ENCODE peak calls at places on chromosomes 6 and 20, in eight cellular contexts. One of them, this sample, is unnamed.

GRCh38 chr20:48384147-48384818 is 443.5 kb downstream of the PREX1 start:
- DNase-seq in aorta: no peak
- DNase-seq in AG08395: no peak
- DNase-seq in progenitor cell of endocrine pancreas: no peak
- DNase-seq in T-helper 2 cell: no peak
- DNase-seq in ACHN: peak; percentile 4
- DNase-seq in stimulated activated naive CD8-positive, alpha-beta T cell treated with anti-CD3 and anti-CD28 coated beads, Interleukin-15, Interleukin-2, amounts not matched to agents 100 U/mL and 50 U/mL, for 24 hours: peak; percentile 38
- DNase-seq in activated naive CD8-positive, alpha-beta T cell treated with anti-CD3 and anti-CD28 coated beads, Interleukin-2, amount 50 U/mL, for 16 hours: no peak
- DNase-seq in this sample: no peak

GRCh38 chr20:8166730-8167129 is 34.7 kb downstream of the PLCB1 start:
- DNase-seq in activated naive CD8-positive, alpha-beta T cell treated with anti-CD3 and anti-CD28 coated beads, Interleukin-2, amount 50 U/mL, for 16 hours: no peak
- DNase-seq in stimulated activated naive CD8-positive, alpha-beta T cell treated with anti-CD3 and anti-CD28 coated beads, Interleukin-15, Interleukin-2, amounts not matched to agents 100 U/mL and 50 U/mL, for 24 hours: no peak
- DNase-seq in AG08395: no peak
- DNase-seq in T-helper 2 cell: no peak
- DNase-seq in ACHN: no peak
- DNase-seq in aorta: no peak
- DNase-seq in progenitor cell of endocrine pancreas: no peak
- DNase-seq in this sample: no peak

GRCh38 chr20:56371977-56372376 is 13.2 kb downstream of the FAM210B start:
- DNase-seq in progenitor cell of endocrine pancreas: no peak
- DNase-seq in activated naive CD8-positive, alpha-beta T cell treated with anti-CD3 and anti-CD28 coated beads, Interleukin-2, amount 50 U/mL, for 16 hours: no peak
- DNase-seq in stimulated activated naive CD8-positive, alpha-beta T cell treated with anti-CD3 and anti-CD28 coated beads, Interleukin-15, Interleukin-2, amounts not matched to agents 100 U/mL and 50 U/mL, for 24 hours: no peak
- DNase-seq in ACHN: no peak
- DNase-seq in AG08395: no peak
- DNase-seq in aorta: no peak
- DNase-seq in T-helper 2 cell: no peak
- DNase-seq in this sample: no peak

GRCh38 chr6:144373195-144373594 is 88.1 kb downstream of the UTRN start:
- DNase-seq in T-helper 2 cell: no peak
- DNase-seq in stimulated activated naive CD8-positive, alpha-beta T cell treated with anti-CD3 and anti-CD28 coated beads, Interleukin-15, Interleukin-2, amounts not matched to agents 100 U/mL and 50 U/mL, for 24 hours: no peak
- DNase-seq in AG08395: no peak
- DNase-seq in aorta: no peak
- DNase-seq in progenitor cell of endocrine pancreas: no peak
- DNase-seq in activated naive CD8-positive, alpha-beta T cell treated with anti-CD3 and anti-CD28 coated beads, Interleukin-2, amount 50 U/mL, for 16 hours: no peak
- DNase-seq in ACHN: no peak
- DNase-seq in this sample: no peak

GRCh38 chr6:119340766-119341487 is 8.6 kb downstream of the MAN1A1 start:
- DNase-seq in activated naive CD8-positive, alpha-beta T cell treated with anti-CD3 and anti-CD28 coated beads, Interleukin-2, amount 50 U/mL, for 16 hours: no peak
- DNase-seq in T-helper 2 cell: no peak
- DNase-seq in ACHN: no peak
- DNase-seq in stimulated activated naive CD8-positive, alpha-beta T cell treated with anti-CD3 and anti-CD28 coated beads, Interleukin-15, Interleukin-2, amounts not matched to agents 100 U/mL and 50 U/mL, for 24 hours: no peak
- DNase-seq in progenitor cell of endocrine pancreas: no peak
- DNase-seq in AG08395: no peak
- DNase-seq in aorta: no peak
- DNase-seq in this sample: peak; percentile 29

GRCh38 chr6:14316911-14317535 is 199.5 kb downstream of the CD83 start:
- DNase-seq in AG08395: no peak
- DNase-seq in ACHN: no peak
- DNase-seq in stimulated activated naive CD8-positive, alpha-beta T cell treated with anti-CD3 and anti-CD28 coated beads, Interleukin-15, Interleukin-2, amounts not matched to agents 100 U/mL and 50 U/mL, for 24 hours: peak; percentile 14
- DNase-seq in progenitor cell of endocrine pancreas: no peak
- DNase-seq in T-helper 2 cell: no peak
- DNase-seq in activated naive CD8-positive, alpha-beta T cell treated with anti-CD3 and anti-CD28 coated beads, Interleukin-2, amount 50 U/mL, for 16 hours: no peak
- DNase-seq in aorta: no peak
- DNase-seq in this sample: peak; percentile 44

GRCh38 chr20:24052599-24053275 is 64.2 kb upstream of the GGTLC1 start:
- DNase-seq in T-helper 2 cell: no peak
- DNase-seq in activated naive CD8-positive, alpha-beta T cell treated with anti-CD3 and anti-CD28 coated beads, Interleukin-2, amount 50 U/mL, for 16 hours: no peak
- DNase-seq in aorta: no peak
- DNase-seq in AG08395: no peak
- DNase-seq in progenitor cell of endocrine pancreas: no peak
- DNase-seq in ACHN: no peak
- DNase-seq in stimulated activated naive CD8-positive, alpha-beta T cell treated with anti-CD3 and anti-CD28 coated beads, Interleukin-15, Interleukin-2, amounts not matched to agents 100 U/mL and 50 U/mL, for 24 hours: no peak
- DNase-seq in this sample: no peak

GRCh38 chr6:42136508-42137191 is 5.8 kb downstream of the C6orf132 start:
- DNase-seq in activated naive CD8-positive, alpha-beta T cell treated with anti-CD3 and anti-CD28 coated beads, Interleukin-2, amount 50 U/mL, for 16 hours: no peak
- DNase-seq in T-helper 2 cell: no peak
- DNase-seq in ACHN: peak; percentile 71
- DNase-seq in AG08395: peak; percentile 73
- DNase-seq in stimulated activated naive CD8-positive, alpha-beta T cell treated with anti-CD3 and anti-CD28 coated beads, Interleukin-15, Interleukin-2, amounts not matched to agents 100 U/mL and 50 U/mL, for 24 hours: peak; percentile 62
- DNase-seq in aorta: no peak
- DNase-seq in progenitor cell of endocrine pancreas: no peak
- DNase-seq in this sample: peak; percentile 24

GRCh38 chr20:44072381-44072780 is 114.6 kb downstream of the JPH2 start:
- DNase-seq in aorta: no peak
- DNase-seq in AG08395: no peak
- DNase-seq in stimulated activated naive CD8-positive, alpha-beta T cell treated with anti-CD3 and anti-CD28 coated beads, Interleukin-15, Interleukin-2, amounts not matched to agents 100 U/mL and 50 U/mL, for 24 hours: no peak
- DNase-seq in T-helper 2 cell: no peak
- DNase-seq in ACHN: no peak
- DNase-seq in progenitor cell of endocrine pancreas: peak; percentile 1
- DNase-seq in activated naive CD8-positive, alpha-beta T cell treated with anti-CD3 and anti-CD28 coated beads, Interleukin-2, amount 50 U/mL, for 16 hours: no peak
- DNase-seq in this sample: no peak

GRCh38 chr6:56683882-56684281 is 41.2 kb upstream of the DST start:
- DNase-seq in T-helper 2 cell: no peak
- DNase-seq in stimulated activated naive CD8-positive, alpha-beta T cell treated with anti-CD3 and anti-CD28 coated beads, Interleukin-15, Interleukin-2, amounts not matched to agents 100 U/mL and 50 U/mL, for 24 hours: no peak
- DNase-seq in ACHN: peak; percentile 29
- DNase-seq in progenitor cell of endocrine pancreas: no peak
- DNase-seq in aorta: no peak
- DNase-seq in activated naive CD8-positive, alpha-beta T cell treated with anti-CD3 and anti-CD28 coated beads, Interleukin-2, amount 50 U/mL, for 16 hours: no peak
- DNase-seq in AG08395: peak; percentile 78
- DNase-seq in this sample: peak; percentile 45

GRCh38 chr6:2232445-2232844 is 13.0 kb downstream of the GMDS start:
- DNase-seq in AG08395: no peak
- DNase-seq in T-helper 2 cell: no peak
- DNase-seq in activated naive CD8-positive, alpha-beta T cell treated with anti-CD3 and anti-CD28 coated beads, Interleukin-2, amount 50 U/mL, for 16 hours: no peak
- DNase-seq in progenitor cell of endocrine pancreas: no peak
- DNase-seq in aorta: no peak
- DNase-seq in ACHN: no peak
- DNase-seq in stimulated activated naive CD8-positive, alpha-beta T cell treated with anti-CD3 and anti-CD28 coated beads, Interleukin-15, Interleukin-2, amounts not matched to agents 100 U/mL and 50 U/mL, for 24 hours: no peak
- DNase-seq in this sample: no peak

GRCh38 chr6:21033575-21034026 is 499.3 kb downstream of the CDKAL1 start:
- DNase-seq in activated naive CD8-positive, alpha-beta T cell treated with anti-CD3 and anti-CD28 coated beads, Interleukin-2, amount 50 U/mL, for 16 hours: no peak
- DNase-seq in stimulated activated naive CD8-positive, alpha-beta T cell treated with anti-CD3 and anti-CD28 coated beads, Interleukin-15, Interleukin-2, amounts not matched to agents 100 U/mL and 50 U/mL, for 24 hours: no peak
- DNase-seq in ACHN: no peak
- DNase-seq in progenitor cell of endocrine pancreas: no peak
- DNase-seq in aorta: peak; percentile 65
- DNase-seq in AG08395: peak; percentile 82
- DNase-seq in T-helper 2 cell: no peak
- DNase-seq in this sample: peak; percentile 28

GRCh38 chr20:59015812-59016711 is 3.2 kb upstream of the TUBB1 start:
- DNase-seq in stimulated activated naive CD8-positive, alpha-beta T cell treated with anti-CD3 and anti-CD28 coated beads, Interleukin-15, Interleukin-2, amounts not matched to agents 100 U/mL and 50 U/mL, for 24 hours: no peak
- DNase-seq in activated naive CD8-positive, alpha-beta T cell treated with anti-CD3 and anti-CD28 coated beads, Interleukin-2, amount 50 U/mL, for 16 hours: no peak
- DNase-seq in progenitor cell of endocrine pancreas: no peak
- DNase-seq in aorta: peak; percentile 35
- DNase-seq in ACHN: no peak
- DNase-seq in T-helper 2 cell: no peak
- DNase-seq in AG08395: no peak
- DNase-seq in this sample: no peak

GRCh38 chr6:101365181-101365580 is 28.3 kb upstream of the GRIK2 start:
- DNase-seq in progenitor cell of endocrine pancreas: no peak
- DNase-seq in activated naive CD8-positive, alpha-beta T cell treated with anti-CD3 and anti-CD28 coated beads, Interleukin-2, amount 50 U/mL, for 16 hours: no peak
- DNase-seq in T-helper 2 cell: no peak
- DNase-seq in AG08395: no peak
- DNase-seq in aorta: no peak
- DNase-seq in ACHN: no peak
- DNase-seq in stimulated activated naive CD8-positive, alpha-beta T cell treated with anti-CD3 and anti-CD28 coated beads, Interleukin-15, Interleukin-2, amounts not matched to agents 100 U/mL and 50 U/mL, for 24 hours: no peak
- DNase-seq in this sample: no peak

GRCh38 chr6:89644864-89645263 is 6.3 kb upstream of the LYRM2 start:
- DNase-seq in T-helper 2 cell: no peak
- DNase-seq in ACHN: no peak
- DNase-seq in aorta: no peak
- DNase-seq in stimulated activated naive CD8-positive, alpha-beta T cell treated with anti-CD3 and anti-CD28 coated beads, Interleukin-15, Interleukin-2, amounts not matched to agents 100 U/mL and 50 U/mL, for 24 hours: no peak
- DNase-seq in progenitor cell of endocrine pancreas: no peak
- DNase-seq in activated naive CD8-positive, alpha-beta T cell treated with anti-CD3 and anti-CD28 coated beads, Interleukin-2, amount 50 U/mL, for 16 hours: no peak
- DNase-seq in AG08395: no peak
- DNase-seq in this sample: no peak

GRCh38 chr20:12086359-12086758 is 168.7 kb downstream of the BTBD3 start:
- DNase-seq in activated naive CD8-positive, alpha-beta T cell treated with anti-CD3 and anti-CD28 coated beads, Interleukin-2, amount 50 U/mL, for 16 hours: no peak
- DNase-seq in stimulated activated naive CD8-positive, alpha-beta T cell treated with anti-CD3 and anti-CD28 coated beads, Interleukin-15, Interleukin-2, amounts not matched to agents 100 U/mL and 50 U/mL, for 24 hours: no peak
- DNase-seq in ACHN: no peak
- DNase-seq in T-helper 2 cell: no peak
- DNase-seq in progenitor cell of endocrine pancreas: no peak
- DNase-seq in aorta: no peak
- DNase-seq in AG08395: no peak
- DNase-seq in this sample: no peak

GRCh38 chr6:141244366-141244765 is 888.4 kb upstream of the GJE1 start:
- DNase-seq in aorta: no peak
- DNase-seq in activated naive CD8-positive, alpha-beta T cell treated with anti-CD3 and anti-CD28 coated beads, Interleukin-2, amount 50 U/mL, for 16 hours: no peak
- DNase-seq in T-helper 2 cell: no peak
- DNase-seq in stimulated activated naive CD8-positive, alpha-beta T cell treated with anti-CD3 and anti-CD28 coated beads, Interleukin-15, Interleukin-2, amounts not matched to agents 100 U/mL and 50 U/mL, for 24 hours: no peak
- DNase-seq in ACHN: no peak
- DNase-seq in AG08395: no peak
- DNase-seq in progenitor cell of endocrine pancreas: no peak
- DNase-seq in this sample: no peak

GRCh38 chr20:49306903-49307336 is 29.1 kb upstream of the ZNFX1 start:
- DNase-seq in ACHN: no peak
- DNase-seq in T-helper 2 cell: no peak
- DNase-seq in progenitor cell of endocrine pancreas: no peak
- DNase-seq in stimulated activated naive CD8-positive, alpha-beta T cell treated with anti-CD3 and anti-CD28 coated beads, Interleukin-15, Interleukin-2, amounts not matched to agents 100 U/mL and 50 U/mL, for 24 hours: no peak
- DNase-seq in AG08395: no peak
- DNase-seq in activated naive CD8-positive, alpha-beta T cell treated with anti-CD3 and anti-CD28 coated beads, Interleukin-2, amount 50 U/mL, for 16 hours: no peak
- DNase-seq in aorta: no peak
- DNase-seq in this sample: no peak

GRCh38 chr6:44697333-44697732 is 309.8 kb downstream of the CDC5L start:
- DNase-seq in T-helper 2 cell: no peak
- DNase-seq in progenitor cell of endocrine pancreas: no peak
- DNase-seq in AG08395: peak; percentile 72
- DNase-seq in activated naive CD8-positive, alpha-beta T cell treated with anti-CD3 and anti-CD28 coated beads, Interleukin-2, amount 50 U/mL, for 16 hours: no peak
- DNase-seq in stimulated activated naive CD8-positive, alpha-beta T cell treated with anti-CD3 and anti-CD28 coated beads, Interleukin-15, Interleukin-2, amounts not matched to agents 100 U/mL and 50 U/mL, for 24 hours: no peak
- DNase-seq in ACHN: no peak
- DNase-seq in aorta: no peak
- DNase-seq in this sample: no peak

GRCh38 chr20:23362392-23363256 is 642 bp downstream of the GZF1 start:
- DNase-seq in ACHN: peak; percentile 11
- DNase-seq in stimulated activated naive CD8-positive, alpha-beta T cell treated with anti-CD3 and anti-CD28 coated beads, Interleukin-15, Interleukin-2, amounts not matched to agents 100 U/mL and 50 U/mL, for 24 hours: peak; percentile 35
- DNase-seq in progenitor cell of endocrine pancreas: no peak
- DNase-seq in aorta: peak; percentile 73
- DNase-seq in AG08395: peak; percentile 29
- DNase-seq in activated naive CD8-positive, alpha-beta T cell treated with anti-CD3 and anti-CD28 coated beads, Interleukin-2, amount 50 U/mL, for 16 hours: no peak
- DNase-seq in T-helper 2 cell: no peak
- DNase-seq in this sample: peak; percentile 64

GRCh38 chr6:151379933-151380847 is 11.2 kb downstream of the ZBTB2 start:
- DNase-seq in stimulated activated naive CD8-positive, alpha-beta T cell treated with anti-CD3 and anti-CD28 coated beads, Interleukin-15, Interleukin-2, amounts not matched to agents 100 U/mL and 50 U/mL, for 24 hours: peak; percentile 26
- DNase-seq in ACHN: no peak
- DNase-seq in progenitor cell of endocrine pancreas: no peak
- DNase-seq in T-helper 2 cell: no peak
- DNase-seq in activated naive CD8-positive, alpha-beta T cell treated with anti-CD3 and anti-CD28 coated beads, Interleukin-2, amount 50 U/mL, for 16 hours: no peak
- DNase-seq in aorta: no peak
- DNase-seq in AG08395: no peak
- DNase-seq in this sample: no peak